ENCODE peak calls at places on chromosomes 4 and X, in four cellular contexts. O is GM23338; Z is activated CD4-positive, alpha-beta memory T cell treated with anti-CD3 and anti-CD28 coated beads, Interleukin-2, amount 10 ng/mL, durations not matched to agents 7 days and 5 days; L is tibial nerve. S is an unnamed sample.

GRCh38 chrX:45479196-45479834 is 278.6 kb upstream of the DIPK2B start:
- DNase-seq in L (no peak), Z (no peak), O (no peak), S (no peak)

GRCh38 chr4:75995727-75996126 is 5.0 kb upstream of the SDAD1 start:
- DNase-seq in O (peak; percentile 88), L (no peak), Z (no peak), S (no peak)

GRCh38 chrX:9635368-9635767 is 130.3 kb downstream of the GPR143 start:
- DNase-seq in L (no peak), O (no peak), Z (no peak), S (no peak)

GRCh38 chrX:155857561-155857960 is 23.6 kb upstream of the VAMP7 start:
- DNase-seq in L (no peak), Z (no peak), O (peak; percentile 29), S (no peak)

GRCh38 chrX:64334467-64334866 is 60.8 kb downstream of the MTMR8 start:
- DNase-seq in O (no peak), Z (no peak), L (no peak), S (no peak)

GRCh38 chr4:162849922-162850321 is 316.8 kb downstream of the NAF1 start:
- DNase-seq in O (no peak), Z (no peak), L (no peak), S (no peak)

GRCh38 chr4:156346959-156347385 is 393.3 kb upstream of the CTSO start:
- DNase-seq in Z (no peak), O (peak; percentile 39), L (no peak), S (no peak)

GRCh38 chrX:18390941-18391538 is 34.4 kb upstream of the CDKL5 start:
- DNase-seq in Z (peak; percentile 56), L (peak; percentile 59), O (peak; percentile 76), S (peak; percentile 50)

GRCh38 chr4:180898305-180898704 is 1344.9 kb upstream of the TENM3 start:
- DNase-seq in L (no peak), O (no peak), Z (no peak), S (no peak)

GRCh38 chr4:7101692-7102515 is 34.0 kb upstream of the GRPEL1 start:
- DNase-seq in Z (peak; percentile 67), L (peak; percentile 66), O (peak; percentile 90), S (peak; percentile 72)

GRCh38 chr4:169279111-169279510 is 8.4 kb upstream of the SH3RF1 start:
- DNase-seq in Z (no peak), O (no peak), L (no peak), S (no peak)

GRCh38 chr4:30821891-30822612 is 101.9 kb downstream of the PCDH7 start:
- DNase-seq in Z (no peak), O (peak; percentile 39), L (no peak), S (no peak)

GRCh38 chrX:84441143-84441542 is 61.1 kb downstream of the HDX start:
- DNase-seq in O (no peak), Z (no peak), L (no peak), S (no peak)

GRCh38 chr4:19319607-19320006 is 932.1 kb upstream of the SLIT2 start:
- DNase-seq in O (peak; percentile 23), Z (no peak), L (no peak), S (no peak)

GRCh38 chr4:119026662-119027444 is 108.8 kb upstream of the MYOZ2 start:
- DNase-seq in L (no peak), Z (no peak), O (peak; percentile 19), S (no peak)

GRCh38 chr4:7786040-7786439 is 153.6 kb downstream of the AFAP1 start:
- DNase-seq in Z (no peak), L (no peak), O (no peak), S (no peak)

GRCh38 chr4:73864365-73864764 is 4.8 kb upstream of the CXCL1 start:
- DNase-seq in L (no peak), O (peak; percentile 57), Z (no peak), S (no peak)

GRCh38 chr4:3879681-3880594 is 113.8 kb downstream of the ADRA2C start:
- DNase-seq in O (peak; percentile 57), Z (no peak), L (no peak), S (no peak)

GRCh38 chr4:109816082-109816442 is 500 bp downstream of the GAR1 start:
- DNase-seq in O (peak; percentile 21), Z (peak; percentile 71), L (no peak), S (peak; percentile 18)

GRCh38 chr4:6595897-6596537 is 21.0 kb downstream of the MAN2B2 start:
- DNase-seq in L (no peak), Z (no peak), O (peak; percentile 75), S (no peak)

GRCh38 chr4:185559913-185560281 is 24.6 kb upstream of the PDLIM3 start:
- DNase-seq in Z (no peak), L (no peak), O (no peak), S (no peak)

GRCh38 chr4:32824321-32824720 is 2104.2 kb downstream of the PCDH7 start:
- DNase-seq in L (no peak), O (no peak), Z (no peak), S (no peak)

GRCh38 chr4:47837582-47838294 is at the start of gene CORIN:
- DNase-seq in Z (no peak), O (peak; percentile 70), L (no peak), S (no peak)

GRCh38 chr4:4734425-4734824 is 125.0 kb upstream of the MSX1 start:
- DNase-seq in Z (no peak), O (no peak), L (no peak), S (no peak)

GRCh38 chr4:156390599-156391296 is 437.1 kb upstream of the CTSO start:
- DNase-seq in Z (no peak), L (no peak), O (no peak), S (no peak)

GRCh38 chr4:188854451-188854850 is 715.2 kb downstream of the TRIML1 start:
- DNase-seq in Z (no peak), L (no peak), O (no peak), S (no peak)

GRCh38 chr4:184784628-184785257 is 41.0 kb downstream of the ACSL1 start:
- DNase-seq in Z (no peak), L (no peak), O (no peak), S (no peak)

GRCh38 chrX:19560611-19561010 is 45.3 kb upstream of the MAP3K15 start:
- DNase-seq in L (no peak), Z (no peak), O (no peak), S (no peak)

GRCh38 chrX:70301716-70302115 is 11.8 kb downstream of the KIF4A start:
- DNase-seq in O (no peak), L (no peak), Z (no peak), S (no peak)

GRCh38 chr4:166887457-166887856 is 346.8 kb downstream of the SPOCK3 start:
- DNase-seq in O (no peak), Z (no peak), L (no peak), S (no peak)

GRCh38 chr4:37601527-37601926 is 84.6 kb downstream of the RELL1 start:
- DNase-seq in Z (no peak), L (no peak), O (no peak), S (no peak)

GRCh38 chr4:38085394-38086150 is 125.4 kb downstream of the PTTG2 start:
- DNase-seq in L (no peak), Z (no peak), O (peak; percentile 44), S (no peak)

GRCh38 chr4:133592106-133592505 is 443.0 kb downstream of the PCDH10 start:
- DNase-seq in O (no peak), Z (no peak), L (no peak), S (no peak)

GRCh38 chr4:183185018-183185417 is 86.0 kb downstream of the WWC2 start:
- DNase-seq in L (no peak), Z (peak; percentile 22), O (no peak), S (no peak)

GRCh38 chr4:125710766-125711165 is 396.0 kb downstream of the FAT4 start:
- DNase-seq in O (no peak), L (no peak), Z (no peak), S (no peak)

GRCh38 chr4:184382189-184382846 is 92.0 kb downstream of the IRF2 start:
- DNase-seq in L (no peak), Z (peak; percentile 26), O (no peak), S (no peak)

S was measured in endothelial cell.